ENCODE peak calls at places on chromosomes 7 and 10, in five cellular contexts. One of them, this sample, is unnamed.

GRCh38 chr7:103932389-103932788 is 57.1 kb downstream of the RELN start:
- DNase-seq in IMR-90: no peak
- DNase-seq in caudate nucleus: no peak
- DNase-seq in activated T-cell treated with anti-CD3 and anti-CD28 coated beads, Interleukin-2, amount 50 U/mL, for 1 hour: no peak
- DNase-seq in KG1: no peak
- DNase-seq in this sample: no peak

GRCh38 chr10:112360308-112361270 is 13.3 kb upstream of the ACSL5 start:
- DNase-seq in activated T-cell treated with anti-CD3 and anti-CD28 coated beads, Interleukin-2, amount 50 U/mL, for 1 hour: no peak
- DNase-seq in KG1: no peak
- DNase-seq in caudate nucleus: no peak
- DNase-seq in IMR-90: peak; percentile 21
- DNase-seq in this sample: no peak

GRCh38 chr7:5270788-5271187 is 12.0 kb upstream of the SLC29A4 start:
- DNase-seq in caudate nucleus: no peak
- DNase-seq in activated T-cell treated with anti-CD3 and anti-CD28 coated beads, Interleukin-2, amount 50 U/mL, for 1 hour: no peak
- DNase-seq in KG1: no peak
- DNase-seq in IMR-90: no peak
- DNase-seq in this sample: no peak

GRCh38 chr7:78379148-78379547 is 580.6 kb downstream of the PHTF2 start:
- DNase-seq in KG1: no peak
- DNase-seq in IMR-90: peak; percentile 68
- DNase-seq in activated T-cell treated with anti-CD3 and anti-CD28 coated beads, Interleukin-2, amount 50 U/mL, for 1 hour: no peak
- DNase-seq in caudate nucleus: no peak
- DNase-seq in this sample: no peak

GRCh38 chr7:5574770-5575269 is 151.2 kb upstream of the TNRC18 start:
- DNase-seq in IMR-90: no peak
- DNase-seq in activated T-cell treated with anti-CD3 and anti-CD28 coated beads, Interleukin-2, amount 50 U/mL, for 1 hour: no peak
- DNase-seq in caudate nucleus: no peak
- DNase-seq in KG1: no peak
- DNase-seq in this sample: no peak

GRCh38 chr7:25707733-25708132 is 444.3 kb upstream of the NFE2L3 start:
- DNase-seq in IMR-90: peak; percentile 1
- DNase-seq in KG1: no peak
- DNase-seq in activated T-cell treated with anti-CD3 and anti-CD28 coated beads, Interleukin-2, amount 50 U/mL, for 1 hour: no peak
- DNase-seq in caudate nucleus: no peak
- DNase-seq in this sample: peak; percentile 63

GRCh38 chr10:88702848-88703597 is 3.0 kb upstream of the LIPK start:
- DNase-seq in IMR-90: peak; percentile 35
- DNase-seq in caudate nucleus: no peak
- DNase-seq in KG1: no peak
- DNase-seq in activated T-cell treated with anti-CD3 and anti-CD28 coated beads, Interleukin-2, amount 50 U/mL, for 1 hour: no peak
- DNase-seq in this sample: no peak

GRCh38 chr10:110820321-110820814 is 51.4 kb upstream of the PDCD4 start:
- DNase-seq in KG1: no peak
- DNase-seq in activated T-cell treated with anti-CD3 and anti-CD28 coated beads, Interleukin-2, amount 50 U/mL, for 1 hour: no peak
- DNase-seq in IMR-90: no peak
- DNase-seq in caudate nucleus: no peak
- DNase-seq in this sample: no peak

GRCh38 chr7:50632561-50633413 is 67.6 kb upstream of the DDC start:
- DNase-seq in KG1: no peak
- DNase-seq in activated T-cell treated with anti-CD3 and anti-CD28 coated beads, Interleukin-2, amount 50 U/mL, for 1 hour: peak; percentile 52
- DNase-seq in IMR-90: peak; percentile 50
- DNase-seq in caudate nucleus: no peak
- DNase-seq in this sample: peak; percentile 61